ENCODE peak calls at places on chromosomes 2 and 18, in seven cellular contexts. E is thyroid gland; R is GM03348; O is activated T-helper 1 cell treated with anti-CD3 and anti-CD28 coated beads, Interleukin-12 subunit alpha, Interleukin-12 subunit beta, Interleukin-2, Interleukin-4 antibody, amounts not matched to agents 30 ng/mL and 10 ng/mL and 1 ng/mL, durations not matched to agents 14 hours and 24 hours and 36 hours; T is iPS DF 19.7; M is stimulated activated CD4-positive, alpha-beta T cell treated with anti-CD3 and anti-CD28 coated beads, Interleukin-1b, Interleukin-23, amount 100 ng/mL, for 24 hours; J is AG08395. V is an unnamed sample.

GRCh38 chr2:61763605-61764034 is 90.2 kb downstream of the FAM161A start:
- DNase-seq in E (peak), R (peak), O (no peak), T (no peak), M (no peak), J (peak), V (peak)

GRCh38 chr2:147331790-147332419 is 512.9 kb upstream of the ACVR2A start:
- DNase-seq in E (no peak), R (peak), O (peak), T (no peak), M (peak), J (peak), V (no peak)

GRCh38 chr18:74791501-74792188 is 194.0 kb downstream of the ZNF407 start:
- DNase-seq in E (no peak), R (no peak), O (no peak), T (no peak), M (no peak), J (peak), V (no peak)

GRCh38 chr2:3102915-3103569 is 274.6 kb downstream of the EIPR1 start:
- DNase-seq in E (peak), R (peak), O (no peak), T (no peak), M (no peak), J (no peak), V (no peak)

GRCh38 chr2:20509766-20510490 is 63.1 kb downstream of the RHOB start:
- DNase-seq in E (peak), R (no peak), O (no peak), T (peak), M (no peak), J (no peak), V (peak)

GRCh38 chr2:84846732-84847131 is 34.2 kb downstream of the TRABD2A start:
- DNase-seq in E (no peak), R (no peak), O (no peak), T (no peak), M (no peak), J (no peak), V (no peak)

GRCh38 chr2:223563462-223563861 is 38.7 kb downstream of the SCG2 start:
- DNase-seq in E (no peak), R (peak), O (no peak), T (peak), M (no peak), J (peak), V (peak)

GRCh38 chr2:227154976-227155375 is 9.0 kb downstream of the COL4A4 start:
- DNase-seq in E (peak), R (no peak), O (no peak), T (no peak), M (no peak), J (no peak), V (no peak)

GRCh38 chr2:31238906-31239841 is 5.2 kb downstream of the EHD3 start:
- DNase-seq in E (no peak), R (no peak), O (no peak), T (no peak), M (no peak), J (no peak), V (peak)

GRCh38 chr2:153871231-153872221 is at the start of gene GALNT13:
- DNase-seq in E (no peak), R (peak), O (no peak), T (peak), M (no peak), J (no peak), V (no peak)

GRCh38 chr2:68359889-68360288 is 5.2 kb upstream of the PLEK start:
- DNase-seq in E (no peak), R (no peak), O (no peak), T (no peak), M (no peak), J (no peak), V (peak)

GRCh38 chr2:105787376-105788318 is 42.9 kb downstream of the NCK2 start:
- DNase-seq in E (no peak), R (no peak), O (peak), T (no peak), M (no peak), J (no peak), V (no peak)

GRCh38 chr2:144514731-144515424 is 5.0 kb downstream of the ZEB2 start:
- DNase-seq in E (no peak), R (no peak), O (no peak), T (no peak), M (no peak), J (no peak), V (no peak)

GRCh38 chr2:189830510-189830909 is 46.3 kb downstream of the PMS1 start:
- DNase-seq in E (peak), R (no peak), O (no peak), T (no peak), M (no peak), J (no peak), V (no peak)

GRCh38 chr2:241274127-241274526 is 41.3 kb downstream of the HDLBP start:
- DNase-seq in E (no peak), R (no peak), O (no peak), T (no peak), M (no peak), J (no peak), V (peak)

GRCh38 chr2:183967756-183968155 is 630.6 kb upstream of the ZNF804A start:
- DNase-seq in E (no peak), R (no peak), O (no peak), T (no peak), M (no peak), J (no peak), V (no peak)

GRCh38 chr2:164710252-164710633 is 89.0 kb upstream of the GRB14 start:
- DNase-seq in E (no peak), R (no peak), O (no peak), T (no peak), M (no peak), J (no peak), V (no peak)

GRCh38 chr2:171482877-171483276 is 39.4 kb upstream of the CYBRD1 start:
- DNase-seq in E (no peak), R (peak), O (no peak), T (peak), M (no peak), J (peak), V (no peak)

GRCh38 chr18:76654536-76654935 is 159.5 kb upstream of the ZNF516 start:
- DNase-seq in E (no peak), R (no peak), O (no peak), T (no peak), M (no peak), J (peak), V (no peak)

GRCh38 chr18:51028201-51028805 is 1.7 kb upstream of the SMAD4 start:
- DNase-seq in E (no peak), R (no peak), O (no peak), T (no peak), M (no peak), J (no peak), V (no peak)

GRCh38 chr2:66445781-66446177 is 10.9 kb downstream of the MEIS1 start:
- DNase-seq in E (peak), R (peak), O (no peak), T (no peak), M (no peak), J (no peak), V (no peak)